ENCODE peak calls at places on chromosome 12, in eight cellular contexts. I, U, Z, P, C, B, E and W are unnamed samples.
A peak's percentile ranks its signal among the peaks of the same experiment; 100 is the strongest.

GRCh38 chr12:124525455-124525854 is 42.0 kb downstream of the NCOR2 start:
- DNase-seq in Z (no peak), I (no peak), B (no peak), E (no peak), C (no peak), P (peak; percentile 75), U (no peak), W (no peak)

GRCh38 chr12:50825372-50825838 is 17.3 kb upstream of the TMPRSS12 start:
- DNase-seq in C (peak; percentile 63), P (peak; percentile 36), Z (peak; percentile 62), E (peak; percentile 7), I (no peak), U (peak; percentile 20), B (no peak), W (no peak)

GRCh38 chr12:57874166-57875108 is 27.9 kb upstream of the CTDSP2 start:
- DNase-seq in C (no peak), I (no peak), E (peak; percentile 50), B (no peak), Z (no peak), U (no peak), P (no peak), W (no peak)

GRCh38 chr12:102955926-102956737 is 1.3 kb upstream of the ASCL1 start:
- DNase-seq in P (peak; percentile 73), E (no peak), I (no peak), C (peak; percentile 62), U (no peak), B (no peak), Z (no peak), W (peak; percentile 57)

GRCh38 chr12:75684678-75685620 is 173.5 kb upstream of the KRR1 start:
- DNase-seq in U (no peak), Z (no peak), E (no peak), B (no peak), C (no peak), I (no peak), P (no peak), W (no peak)

GRCh38 chr12:101570022-101570421 is 24.7 kb upstream of the MYBPC1 start:
- DNase-seq in Z (peak; percentile 81), I (no peak), B (no peak), U (no peak), C (peak; percentile 30), E (no peak), P (peak; percentile 4), W (no peak)

GRCh38 chr12:16972923-16973770 is 367.2 kb upstream of the LMO3 start:
- DNase-seq in P (no peak), I (no peak), E (no peak), C (no peak), U (no peak), Z (peak; percentile 0), B (no peak), W (no peak)

GRCh38 chr12:64824500-64825142 is at the start of gene TBC1D30:
- DNase-seq in B (no peak), E (no peak), P (peak; percentile 80), C (peak; percentile 58), U (peak; percentile 18), Z (no peak), I (no peak), W (peak; percentile 85)

GRCh38 chr12:129049917-129050316 is 196.6 kb downstream of the GLT1D1 start:
- DNase-seq in C (peak; percentile 80), E (no peak), I (no peak), U (peak; percentile 22), P (no peak), Z (no peak), B (no peak), W (no peak)

GRCh38 chr12:57190037-57190436 is 26.6 kb upstream of the NXPH4 start:
- DNase-seq in E (no peak), Z (no peak), I (no peak), P (no peak), C (no peak), U (no peak), B (peak; percentile 76), W (no peak)

GRCh38 chr12:16399110-16399509 is 51.7 kb downstream of the MGST1 start:
- DNase-seq in I (no peak), U (no peak), B (no peak), C (no peak), Z (no peak), E (peak; percentile 64), P (no peak), W (no peak)

GRCh38 chr12:128269108-128269713 is 2.2 kb downstream of the TMEM132C start:
- DNase-seq in P (peak; percentile 28), Z (no peak), B (no peak), C (peak; percentile 1), I (no peak), U (no peak), E (no peak), W (no peak)

GRCh38 chr12:5648692-5649338 is 216.9 kb downstream of the NTF3 start:
- DNase-seq in Z (peak; percentile 27), E (no peak), I (no peak), C (peak; percentile 87), P (no peak), B (no peak), U (peak; percentile 7), W (no peak)
- TF ChIP-seq CTCF in Z (peak; percentile 60), E (peak; percentile 23), I (peak; percentile 46), C (peak; percentile 65), P (peak; percentile 59), B (no peak), U (peak; percentile 45), W (no peak)

DNA sequence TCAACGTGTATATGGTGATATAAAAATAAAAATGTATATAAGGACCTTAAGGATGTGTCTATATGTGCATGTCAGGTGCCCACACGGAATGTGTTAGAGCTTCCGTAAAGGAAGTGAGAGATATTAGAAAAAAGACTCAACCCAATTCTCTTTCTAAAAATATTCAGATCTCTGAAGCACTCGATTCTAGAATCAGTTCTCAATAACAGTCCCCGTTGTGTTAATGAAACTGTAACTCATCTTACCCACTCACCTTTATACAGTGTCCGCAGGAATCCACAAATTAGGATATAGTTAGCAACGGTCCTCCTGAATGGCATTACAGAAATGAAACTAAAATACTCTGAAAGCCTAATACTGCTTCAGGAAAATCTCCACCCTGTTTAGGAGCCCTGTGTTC is 29.3 kb downstream of the GRIN2B start:
- DNase-seq in I (no peak), B (no peak), C (no peak), U (no peak), E (no peak), P (no peak), Z (no peak), W (no peak)
- H3K4me3 ChIP-seq in I (no peak overlapping the region), B (no peak overlapping the region), C (no peak overlapping the region), U (no peak overlapping the region), E (no peak overlapping the region), P (no peak overlapping the region), Z (no peak overlapping the region), W (no peak overlapping the region)

DNA sequence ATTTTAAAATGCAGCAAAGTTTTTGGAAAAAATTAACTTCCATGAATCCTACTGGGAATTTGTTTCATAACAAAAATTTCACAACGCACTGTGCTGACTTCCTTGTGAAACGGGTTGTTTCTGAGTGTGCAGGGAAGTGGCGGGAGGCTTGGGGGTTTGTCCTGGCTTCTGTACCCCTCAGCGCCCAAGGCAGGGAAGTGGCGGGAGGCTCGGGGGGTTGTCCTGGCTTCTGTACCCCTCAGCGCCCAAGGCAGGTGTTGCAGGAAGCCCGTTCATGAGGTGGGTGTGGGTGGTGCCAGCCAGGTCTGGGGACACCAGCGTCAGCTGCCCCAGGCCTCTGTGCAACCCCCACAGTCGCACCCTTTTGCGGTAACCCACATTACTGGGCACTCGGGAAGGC is 25.1 kb downstream of the ADGRD1 start:
- DNase-seq in U (no peak), Z (no peak), I (no peak), B (no peak), P (no peak), C (no peak), E (no peak), W (no peak)
- TF ChIP-seq POLR2AphosphoS5 in U (no peak), Z (no peak), I (no peak), B (no peak), P (no peak), C (no peak), E (no peak), W (no peak)

GRCh38 chr12:53551889-53552291 is 44.6 kb upstream of the NPFF start:
- DNase-seq in C (no peak), P (no peak), U (no peak), B (no peak), E (no peak), I (no peak), Z (no peak), W (no peak)
- TF ChIP-seq CTCF in C (no peak), P (no peak), U (no peak), B (no peak), E (no peak), I (no peak), Z (no peak), W (no peak)

DNA sequence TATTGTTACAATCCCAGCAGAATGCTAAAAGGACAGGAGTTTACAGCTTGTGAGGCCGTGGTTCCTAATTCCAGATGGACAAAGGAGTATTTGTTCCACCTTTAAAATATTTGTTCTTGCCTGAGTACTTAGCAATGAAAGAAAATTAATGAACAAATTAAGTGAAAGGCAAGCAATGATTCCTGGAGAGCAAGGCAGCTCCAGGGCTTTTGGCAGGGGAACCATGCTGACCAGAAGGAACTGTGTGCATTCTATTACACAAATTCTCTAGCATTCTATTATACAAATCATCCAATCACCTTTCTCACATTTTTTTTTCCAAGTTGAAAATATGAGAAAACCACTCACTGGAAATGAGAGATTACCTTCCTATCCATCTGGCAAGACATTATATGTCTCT is 1.8 kb upstream of the BMAL2 start:
- DNase-seq in C (no peak), E (no peak), B (no peak), I (no peak), U (no peak), P (no peak), Z (no peak), W (no peak)
- H3K4me3 ChIP-seq in C (no peak overlapping the region), E (no peak overlapping the region), B (no peak overlapping the region), I (no peak overlapping the region), U (no peak overlapping the region), P (no peak overlapping the region), Z (no peak overlapping the region), W (no peak overlapping the region)

DNA sequence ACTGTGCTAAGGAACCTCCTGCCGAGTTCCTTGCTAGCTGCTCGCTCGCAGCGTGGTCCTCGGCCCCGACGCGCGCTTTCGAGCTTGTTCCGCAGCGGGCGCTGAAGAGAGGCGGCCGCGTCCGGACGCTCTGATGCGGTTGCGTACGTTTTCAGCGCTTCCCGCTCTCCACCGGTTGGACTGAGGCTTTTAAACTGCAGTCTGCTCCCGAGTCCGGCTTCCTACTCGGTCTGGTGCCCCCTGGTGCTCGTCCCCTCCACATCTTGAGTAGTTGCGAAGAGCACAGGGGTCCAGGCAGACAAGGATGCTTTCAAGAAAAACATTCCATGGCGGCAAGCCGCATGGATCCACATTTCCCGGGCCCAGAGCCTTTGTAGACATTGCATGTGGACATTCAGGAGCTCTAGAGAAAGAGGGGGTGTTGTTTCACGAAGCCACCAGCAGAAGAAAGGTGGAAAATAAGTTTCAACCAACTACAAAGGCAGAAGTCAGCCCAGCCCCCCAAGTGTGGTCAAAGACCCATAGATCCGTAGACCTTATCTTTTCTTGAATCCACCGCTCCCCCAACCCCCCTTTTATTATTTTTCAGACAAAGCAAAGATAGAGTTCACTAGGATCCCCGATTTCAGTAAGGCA is 1.1 kb upstream of the WNK1 start:
- DNase-seq in Z (peak; percentile 91), E (peak; percentile 97), U (peak; percentile 67), I (peak; percentile 93), C (peak; percentile 99), B (peak; percentile 96), P (peak; percentile 86), W (peak; percentile 97)
- TF ChIP-seq POLR2AphosphoS5 in Z (peak; percentile 54), E (peak; percentile 87), U (peak; percentile 68), I (peak; percentile 75), C (peak; percentile 68), B (peak; percentile 87), P (peak; percentile 56), W (peak; percentile 84)

GRCh38 chr12:71685312-71685906 is 473 bp upstream of the TMEM19 start:
- DNase-seq in E (no peak), P (no peak), B (no peak), C (no peak), U (no peak), Z (no peak), I (peak; percentile 14), W (no peak)
- TF ChIP-seq CTCF in E (no peak), P (no peak), B (no peak), C (no peak), U (no peak), Z (no peak), I (no peak), W (no peak)